ENCODE peak calls at places on chromosomes 4 and X, in seven cellular contexts. R is fibroblast of lung, Y is cardiac fibroblast, B is neural progenitor cell, P is endothelial cell, Z is AG04449, W is lower leg skin. X is an unnamed sample.

GRCh38 chr4:108029731-108030130 is 40.0 kb downstream of the HADH start:
- DNase-seq in R (no peak), Y (no peak), B (no peak), P (no peak), Z (no peak), W (no peak), X (no peak)

GRCh38 chr4:112145820-112146813 is 863 bp downstream of the FAM241A start:
- DNase-seq in R (peak; percentile 47), Y (peak; percentile 42), B (peak; percentile 77), P (peak; percentile 71), Z (no peak), W (peak; percentile 88), X (peak; percentile 56)

GRCh38 chr4:163331629-163332360 is 601 bp downstream of the NPY1R start:
- DNase-seq in R (peak; percentile 15), Y (peak; percentile 25), B (peak; percentile 67), P (peak; percentile 35), Z (no peak), W (no peak), X (peak; percentile 61)

GRCh38 chr4:11468901-11469300 is 40.2 kb upstream of the HS3ST1 start:
- DNase-seq in R (no peak), Y (no peak), B (no peak), P (no peak), Z (no peak), W (no peak), X (no peak)

GRCh38 chr4:99383833-99384392 is 31.4 kb upstream of the ADH1C start:
- DNase-seq in R (peak; percentile 99), Y (peak; percentile 95), B (no peak), P (no peak), Z (peak; percentile 75), W (no peak), X (no peak)

GRCh38 chr4:386708-387105 is 49.1 kb downstream of the ZNF141 start:
- DNase-seq in R (no peak), Y (no peak), B (no peak), P (no peak), Z (no peak), W (no peak), X (no peak)

GRCh38 chrX:48468693-48469691 is 1.1 kb downstream of the SLC38A5 start:
- DNase-seq in R (peak; percentile 26), Y (no peak), B (peak; percentile 27), P (no peak), Z (no peak), W (no peak), X (no peak)

GRCh38 chr4:103998752-103999151 is 279.0 kb upstream of the TACR3 start:
- DNase-seq in R (no peak), Y (no peak), B (no peak), P (no peak), Z (no peak), W (no peak), X (no peak)

GRCh38 chrX:18983711-18984380 is at the start of gene PHKA2:
- DNase-seq in R (peak; percentile 44), Y (peak; percentile 70), B (no peak), P (peak; percentile 45), Z (no peak), W (peak; percentile 88), X (no peak)

GRCh38 chr4:159048166-159048886 is 54.6 kb upstream of the RAPGEF2 start:
- DNase-seq in R (peak; percentile 73), Y (peak; percentile 86), B (peak; percentile 57), P (no peak), Z (no peak), W (peak; percentile 87), X (peak; percentile 34)

GRCh38 chr4:158053086-158053485 is 119.7 kb downstream of the GASK1B start:
- DNase-seq in R (no peak), Y (no peak), B (no peak), P (no peak), Z (no peak), W (no peak), X (no peak)

GRCh38 chr4:29046716-29047115 is 1673.5 kb upstream of the PCDH7 start:
- DNase-seq in R (peak; percentile 80), Y (peak; percentile 41), B (no peak), P (no peak), Z (no peak), W (no peak), X (no peak)

GRCh38 chr4:47485047-47485692 is at the start of gene ATP10D:
- DNase-seq in R (peak; percentile 95), Y (peak; percentile 95), B (peak; percentile 95), P (peak; percentile 94), Z (peak; percentile 63), W (peak; percentile 99), X (peak; percentile 94)

GRCh38 chr4:149009223-149009622 is 567.0 kb upstream of the NR3C2 start:
- DNase-seq in R (no peak), Y (no peak), B (no peak), P (no peak), Z (no peak), W (no peak), X (no peak)

GRCh38 chr4:73396304-73396703 is 7.8 kb upstream of the ALB start:
- DNase-seq in R (no peak), Y (no peak), B (no peak), P (no peak), Z (no peak), W (no peak), X (no peak)

GRCh38 chrX:104696667-104697066 is 130.7 kb downstream of the IL1RAPL2 start:
- DNase-seq in R (no peak), Y (no peak), B (no peak), P (no peak), Z (no peak), W (no peak), X (no peak)

GRCh38 chr4:147371661-147372060 is 109.2 kb upstream of the EDNRA start:
- DNase-seq in R (no peak), Y (peak; percentile 42), B (no peak), P (no peak), Z (no peak), W (no peak), X (no peak)

GRCh38 chr4:57119054-57119651 is 9.0 kb upstream of the IGFBP7 start:
- DNase-seq in R (peak; percentile 84), Y (peak; percentile 95), B (peak; percentile 10), P (no peak), Z (peak; percentile 95), W (peak; percentile 89), X (no peak)

GRCh38 chr4:146072381-146072780 is 103.1 kb upstream of the LSM6 start:
- DNase-seq in R (peak; percentile 5), Y (peak; percentile 1), B (no peak), P (no peak), Z (no peak), W (no peak), X (no peak)

GRCh38 chr4:183201331-183201730 is 102.3 kb downstream of the WWC2 start:
- DNase-seq in R (peak; percentile 57), Y (peak; percentile 33), B (no peak), P (no peak), Z (no peak), W (no peak), X (no peak)

GRCh38 chr4:126679303-126679702 is 953.5 kb upstream of the INTU start:
- DNase-seq in R (no peak), Y (no peak), B (no peak), P (no peak), Z (no peak), W (no peak), X (no peak)

GRCh38 chr4:6472008-6472386 is 417 bp downstream of the PPP2R2C start:
- DNase-seq in R (no peak), Y (no peak), B (no peak), P (no peak), Z (no peak), W (peak; percentile 69), X (no peak)

GRCh38 chr4:95165926-95166524 is 382.7 kb downstream of the UNC5C start:
- DNase-seq in R (peak; percentile 81), Y (peak; percentile 85), B (peak; percentile 85), P (peak; percentile 33), Z (peak; percentile 26), W (no peak), X (no peak)

DNA sequence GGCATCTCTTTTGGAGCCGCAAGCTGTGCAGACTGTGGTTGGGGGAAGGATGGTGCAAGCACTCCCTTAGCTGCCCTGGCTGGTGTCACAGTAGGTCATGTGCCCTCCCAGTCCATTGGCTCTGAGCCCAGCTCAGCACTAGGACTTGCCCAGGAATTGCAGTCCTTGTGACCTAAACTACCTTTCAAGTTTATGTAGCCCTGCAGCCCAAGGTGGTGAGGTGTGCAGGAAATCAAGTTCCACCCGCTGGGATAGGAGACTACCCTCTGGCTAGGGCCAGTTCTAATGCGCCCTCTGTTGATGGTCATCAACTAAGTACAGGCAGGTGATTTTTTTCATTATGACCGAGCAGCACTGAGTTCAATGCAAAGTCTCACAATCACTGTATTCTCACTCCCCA is 335.2 kb downstream of the UBE2NL start:
- DNase-seq in R (no peak), Y (no peak), B (peak; percentile 24), P (no peak), Z (no peak), W (no peak), X (no peak)
- TF ChIP-seq CTCF in R (no peak), Y (no peak), B (peak; percentile 26), P (no peak), Z (no peak), W (no peak), X (no peak)

DNA sequence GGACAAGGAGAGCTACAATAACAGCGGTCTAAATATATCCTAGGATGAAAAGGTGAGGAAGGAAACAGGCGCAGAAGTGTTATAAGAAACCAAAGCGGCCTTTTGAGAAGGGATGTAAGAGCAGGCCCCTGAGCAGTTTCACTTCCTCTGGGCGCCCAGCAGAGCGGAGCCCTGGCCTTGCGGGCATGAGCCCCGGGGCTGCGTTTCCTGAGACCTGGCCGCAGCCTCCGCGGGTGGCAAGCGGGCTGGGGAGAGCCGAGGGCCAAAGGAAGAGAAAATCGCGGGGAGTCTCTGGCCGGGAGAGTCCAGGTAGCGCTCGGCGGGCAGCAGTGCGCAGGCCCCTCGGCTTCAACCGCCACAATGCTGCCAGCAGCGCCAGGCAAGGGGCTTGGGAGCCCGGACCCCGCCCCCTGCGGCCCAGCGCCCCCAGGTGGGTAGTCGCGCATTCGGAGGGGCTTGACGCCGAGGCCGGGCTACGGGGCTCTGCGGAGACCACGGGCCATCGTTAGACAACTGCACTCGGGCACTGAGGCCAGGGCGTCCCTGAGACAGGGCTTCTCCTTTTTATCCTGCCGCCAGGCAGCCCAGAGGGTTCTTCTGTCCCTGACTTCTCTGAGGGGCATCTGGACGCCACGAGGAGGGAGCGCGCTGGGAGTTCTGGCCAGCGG is at the start of gene BANK1:
- DNase-seq in R (peak; percentile 29), Y (peak; percentile 37), B (peak; percentile 88), P (peak; percentile 89), Z (no peak), W (peak; percentile 84), X (peak; percentile 79)
- TF ChIP-seq CTCF in R (no peak), Y (peak; percentile 29), B (peak; percentile 68), P (peak; percentile 47), Z (peak; percentile 29), W (no peak), X (no peak)

DNA sequence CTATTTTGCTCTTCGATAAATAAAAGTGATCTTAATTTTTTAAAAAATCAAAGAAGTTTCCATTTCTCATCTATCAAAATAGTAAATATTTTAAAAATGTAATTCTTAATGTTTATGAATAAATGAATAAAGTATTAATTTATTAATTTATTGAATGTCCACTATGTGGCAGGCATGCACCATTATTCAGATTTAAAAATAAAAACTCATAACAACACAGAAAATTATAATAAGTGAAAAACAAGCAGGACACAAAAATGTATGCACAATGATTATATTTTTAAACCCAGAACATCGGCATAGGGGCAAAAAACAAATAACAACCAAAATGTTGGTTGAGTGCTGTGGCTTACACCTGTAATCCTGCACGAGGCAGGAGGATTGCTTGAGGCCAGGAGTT is 5.3 kb upstream of the PYURF start:
- DNase-seq in R (peak; percentile 42), Y (peak; percentile 20), B (no peak), P (no peak), Z (no peak), W (no peak), X (no peak)
- TF ChIP-seq CTCF in R (no peak), Y (peak; percentile 3), B (no peak), P (no peak), Z (no peak), W (no peak), X (peak; percentile 36)

GRCh38 chr4:178577933-178578332 is 1135.7 kb upstream of the AGA start:
- DNase-seq in R (peak; percentile 27), Y (no peak), B (peak; percentile 44), P (no peak), Z (no peak), W (no peak), X (no peak)
- TF ChIP-seq CTCF in R (no peak), Y (no peak), B (peak; percentile 66), P (no peak), Z (no peak), W (no peak), X (no peak)

X was measured in mesothelial cell of epicardium.